ENCODE peak calls at places on chromosomes 13 and 19, in five cellular contexts. F, T, B, I and H are unnamed samples.

GRCh38 chr19:33799507-33799906 is 2.8 kb downstream of the KCTD15 start:
- DNase-seq in F (no peak), T (no peak), B (no peak), I (no peak), H (no peak)

GRCh38 chr13:44434441-44435141 is 61.0 kb downstream of the SERP2 start:
- DNase-seq in F (no peak), T (no peak), B (no peak), I (peak), H (no peak)

GRCh38 chr19:10259162-10259905 is 7.3 kb downstream of the MRPL4 start:
- DNase-seq in F (peak), T (peak), B (peak), I (peak), H (peak)

GRCh38 chr13:107866666-107867623 is 348.4 kb downstream of the LIG4 start:
- DNase-seq in F (no peak), T (no peak), B (no peak), I (peak), H (no peak)

GRCh38 chr13:37995052-37995451 is 125.5 kb upstream of the TRPC4 start:
- DNase-seq in F (no peak), T (no peak), B (no peak), I (no peak), H (no peak)

GRCh38 chr13:78476910-78477309 is 126.4 kb downstream of the POU4F1 start:
- DNase-seq in F (no peak), T (no peak), B (no peak), I (no peak), H (no peak)

GRCh38 chr19:36686365-36687213 is 823 bp upstream of the ZNF567 start:
- DNase-seq in F (peak), T (peak), B (no peak), I (peak), H (no peak)

GRCh38 chr13:66424417-66424816 is 805.7 kb downstream of the PCDH9 start:
- DNase-seq in F (no peak), T (no peak), B (no peak), I (no peak), H (no peak)

GRCh38 chr13:100490692-100491091 is 97.9 kb downstream of the GGACT start:
- DNase-seq in F (no peak), T (no peak), B (peak), I (no peak), H (no peak)

GRCh38 chr13:109744512-109745051 is 41.8 kb downstream of the IRS2 start:
- DNase-seq in F (peak), T (no peak), B (no peak), I (peak), H (no peak)

GRCh38 chr19:43883864-43884263 is 51.2 kb downstream of the ZNF45 start:
- DNase-seq in F (no peak), T (no peak), B (no peak), I (no peak), H (no peak)

GRCh38 chr13:59000770-59001169 is 1163.0 kb downstream of the DIAPH3 start:
- DNase-seq in F (no peak), T (no peak), B (no peak), I (no peak), H (no peak)

DNA sequence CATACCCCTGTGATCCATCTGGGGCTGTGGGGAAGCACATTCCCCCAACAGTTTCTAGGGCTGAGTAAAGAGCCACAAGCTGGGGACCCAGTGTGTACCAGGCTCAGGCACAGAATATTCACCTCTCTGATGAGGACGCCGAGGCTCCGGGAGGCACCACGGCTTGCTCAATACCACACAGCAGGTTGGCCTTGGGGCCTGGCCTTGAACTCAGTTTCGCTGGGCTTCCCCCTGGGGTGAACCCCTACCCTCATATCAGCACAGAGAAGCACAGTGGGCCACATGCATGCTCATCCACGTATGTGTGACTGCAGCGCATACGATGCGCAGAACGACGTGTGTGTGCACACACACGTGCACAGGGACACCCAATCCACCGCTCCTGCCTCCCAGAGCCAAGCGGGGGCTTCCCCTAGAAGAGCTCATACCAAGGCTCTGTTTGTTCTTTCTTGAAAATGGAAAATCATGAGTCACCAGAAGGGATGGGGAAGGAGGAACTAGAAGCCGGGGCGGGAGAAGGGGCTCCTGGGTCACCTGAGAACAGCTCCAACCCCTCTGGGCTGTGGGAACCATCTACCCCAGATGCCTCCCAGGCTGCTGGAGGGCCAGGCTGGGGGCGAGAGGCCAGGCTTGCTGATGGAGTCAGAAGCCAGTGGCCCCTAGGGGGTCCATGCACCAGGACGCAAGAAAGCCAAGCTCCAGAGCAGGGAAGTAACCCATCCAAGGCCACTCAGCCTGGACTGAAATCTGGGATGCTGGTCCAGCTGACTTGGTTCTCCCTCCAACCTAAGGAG is 4.9 kb upstream of the PDE4C start:
- DNase-seq in F (no peak), T (no peak), B (no peak), I (no peak), H (no peak)
- H3K27ac ChIP-seq in F (no peak), T (no peak), B (no peak), I (no peak), H (no peak)

GRCh38 chr19:30662211-30662861 is 290.2 kb downstream of the ZNF536 start:
- DNase-seq in F (no peak), T (peak), B (no peak), I (no peak), H (no peak)
- H3K27ac ChIP-seq in F (no peak), T (peak), B (no peak), I (peak), H (no peak)

GRCh38 chr19:18157465-18158063 is 4.6 kb downstream of the PIK3R2 start:
- DNase-seq in F (no peak), T (peak), B (no peak), I (peak), H (peak)
- H3K27ac ChIP-seq in F (peak), T (peak), B (no peak), I (peak), H (peak)

GRCh38 chr13:49693877-49694276 is 2.6 kb upstream of the EBPL start:
- DNase-seq in F (no peak), T (no peak), B (no peak), I (no peak), H (no peak)

GRCh38 chr13:49694446-49694845 is 3.2 kb upstream of the EBPL start:
- DNase-seq in F (no peak), T (no peak), B (no peak), I (no peak), H (no peak)

GRCh38 chr13:49693191-49693733 is 2.0 kb upstream of the EBPL start:
- DNase-seq in F (no peak), T (no peak), B (peak), I (no peak), H (no peak)

GRCh38 chr13:49690990-49691886 is at the start of gene EBPL:
- DNase-seq in F (peak), T (peak), B (peak), I (peak), H (peak)

DNA sequence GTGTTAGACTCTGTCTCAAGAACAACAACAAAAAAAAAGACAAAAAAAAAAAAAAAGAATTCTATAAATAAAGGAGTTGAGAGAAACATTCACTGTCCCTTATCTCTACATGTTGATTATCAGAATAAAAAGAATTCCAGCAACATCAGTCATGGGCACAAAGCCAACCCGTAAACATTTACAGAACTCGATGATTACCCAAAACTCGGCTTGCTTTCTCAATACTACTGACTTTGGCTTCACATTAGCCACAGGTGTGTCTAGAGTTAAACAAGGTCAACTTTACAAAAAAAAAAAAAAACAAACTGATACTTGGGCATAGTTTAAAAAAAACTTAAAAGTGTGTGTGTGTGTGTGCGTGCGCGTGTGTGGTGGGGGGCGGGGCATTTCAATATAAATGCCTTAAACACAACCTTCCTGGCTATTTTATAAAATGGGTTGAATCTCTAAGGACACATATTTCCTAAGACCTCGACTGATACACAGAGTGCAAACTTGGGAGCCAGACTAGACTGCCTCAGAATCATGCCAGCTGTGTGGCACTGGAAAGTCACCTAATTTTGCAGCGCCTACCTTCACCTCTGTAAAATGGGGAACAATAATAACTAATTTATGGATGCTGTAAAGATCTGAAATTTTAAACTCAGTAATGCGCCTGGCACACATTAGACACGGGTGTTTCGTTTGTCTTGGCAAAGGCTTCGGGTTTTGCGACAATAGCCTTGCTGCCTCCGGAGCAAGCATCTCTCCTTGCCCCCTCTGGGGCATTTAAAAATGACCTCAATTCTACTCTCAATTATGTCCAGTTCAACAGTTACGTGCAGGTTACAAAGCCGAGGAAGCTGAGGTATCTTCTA is 925 bp downstream of the EBPL start:
- DNase-seq in F (peak), T (peak), B (peak), I (no peak), H (no peak)
- H3K27ac ChIP-seq in F (peak), T (peak), B (peak), I (peak), H (peak)

GRCh38 chr13:112725346-112726017 is 35.6 kb downstream of the ATP11A start:
- DNase-seq in F (no peak), T (no peak), B (peak), I (no peak), H (no peak)

GRCh38 chr13:112723771-112724170 is 33.9 kb downstream of the ATP11A start:
- DNase-seq in F (peak), T (no peak), B (no peak), I (no peak), H (no peak)

GRCh38 chr13:112722433-112723250 is 32.8 kb downstream of the ATP11A start:
- DNase-seq in F (peak), T (peak), B (peak), I (no peak), H (no peak)

GRCh38 chr13:112726018-112726767 is 36.4 kb downstream of the ATP11A start:
- DNase-seq in F (no peak), T (no peak), B (no peak), I (no peak), H (no peak)

GRCh38 chr13:112724788-112725345 is 35.0 kb downstream of the ATP11A start:
- DNase-seq in F (no peak), T (no peak), B (peak), I (no peak), H (no peak)
- H3K27ac ChIP-seq in F (peak), T (peak), B (peak), I (peak), H (no peak)